ENCODE peak calls at places on chromosomes 1 and 21, in nine cellular contexts. X, Q, I, E, A, Z, S, C and K are unnamed samples.

GRCh38 chr1:9728451-9729295 is 77.1 kb downstream of the PIK3CD start:
- DNase-seq in E (no peak), C (no peak), Z (no peak), S (no peak), Q (no peak), A (no peak), X (no peak), I (no peak), K (no peak)

GRCh38 chr1:164725401-164725800 is 166.4 kb downstream of the PBX1 start:
- DNase-seq in Q (no peak), C (no peak), E (no peak), A (no peak), X (no peak), Z (peak; percentile 20), S (no peak), I (no peak), K (no peak)

GRCh38 chr1:54800899-54801759 is at the start of gene TTC22:
- DNase-seq in Q (peak; percentile 24), Z (no peak), E (peak; percentile 76), I (peak; percentile 83), C (peak; percentile 61), S (no peak), X (peak; percentile 76), A (peak; percentile 71), K (peak; percentile 88)

GRCh38 chr1:6414881-6415280 is 4.8 kb downstream of the HES2 start:
- DNase-seq in S (no peak), I (no peak), Z (no peak), Q (no peak), C (no peak), E (no peak), X (no peak), A (no peak), K (peak; percentile 47)

GRCh38 chr1:185108324-185108723 is 48.4 kb downstream of the TRMT1L start:
- DNase-seq in I (no peak), X (no peak), C (no peak), Q (no peak), S (no peak), Z (no peak), E (no peak), A (no peak), K (no peak)

GRCh38 chr1:6467224-6467623 is 1.3 kb upstream of the TNFRSF25 start:
- DNase-seq in A (no peak), S (no peak), I (no peak), X (no peak), C (no peak), E (no peak), Q (no peak), Z (no peak), K (no peak)

GRCh38 chr1:182629674-182630073 is 25.5 kb upstream of the RGS16 start:
- DNase-seq in C (no peak), E (no peak), I (no peak), Q (no peak), Z (no peak), S (no peak), A (no peak), X (no peak), K (no peak)

GRCh38 chr21:22342855-22343254 is 1344.6 kb downstream of the NCAM2 start:
- DNase-seq in Q (no peak), C (no peak), A (no peak), E (no peak), S (no peak), X (no peak), Z (no peak), I (no peak), K (no peak)

GRCh38 chr1:19975423-19976193 is 3.8 kb downstream of the PLA2G2A start:
- DNase-seq in Q (no peak), E (no peak), X (no peak), A (no peak), I (no peak), C (no peak), S (no peak), Z (no peak), K (no peak)

GRCh38 chr1:156931553-156931952 is 11.1 kb downstream of the LRRC71 start:
- DNase-seq in S (no peak), E (no peak), C (no peak), A (no peak), Q (no peak), X (peak; percentile 61), I (no peak), Z (no peak), K (no peak)

DNA sequence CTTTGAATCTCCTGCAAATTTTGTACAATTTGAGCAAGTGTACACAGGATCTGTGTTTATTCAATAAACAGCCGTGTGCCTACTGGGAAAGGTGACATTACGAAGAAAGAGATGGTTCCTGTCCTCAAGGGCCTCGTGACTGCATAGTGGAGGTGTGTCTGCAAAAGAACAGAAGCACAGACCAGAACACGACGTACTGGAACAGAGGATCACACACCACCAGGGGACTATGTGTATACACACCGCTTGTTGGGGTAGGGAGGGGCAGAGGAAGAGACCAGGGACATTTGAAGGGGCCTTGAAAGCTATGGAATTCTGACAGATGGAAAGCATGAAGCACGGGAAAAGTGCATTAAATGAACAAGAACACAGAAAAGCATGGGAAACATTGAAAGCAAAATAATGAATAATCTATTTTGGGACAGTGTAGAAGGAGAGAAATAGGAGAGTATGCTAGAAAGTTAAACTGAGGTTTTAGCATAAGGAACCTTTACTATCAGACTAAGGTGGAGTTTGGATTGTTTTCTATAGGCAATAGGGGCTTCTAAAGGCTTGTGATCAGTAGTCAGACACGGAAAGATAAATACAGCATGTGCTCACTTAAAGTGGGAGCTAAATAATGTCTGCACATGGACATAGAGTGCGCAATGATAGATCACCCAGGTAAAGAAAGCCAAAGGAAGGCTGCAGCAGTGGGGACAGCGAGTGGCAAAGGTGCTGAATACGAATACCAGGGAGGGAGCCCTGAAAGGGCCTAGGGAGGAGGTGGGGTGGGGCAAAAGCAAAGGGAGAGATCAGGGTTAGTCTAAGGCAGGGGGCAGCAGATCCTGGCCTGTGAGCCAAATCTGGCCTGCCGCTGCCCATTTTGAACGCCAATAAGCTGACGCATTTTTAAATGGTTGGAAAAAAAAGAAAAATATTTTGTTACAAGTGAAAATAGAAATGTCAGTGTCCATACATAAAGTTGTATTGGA is 11.0 kb downstream of the JAK1 start:
- DNase-seq in Q (no peak), E (no peak), S (no peak), I (peak; percentile 40), C (no peak), A (no peak), X (no peak), Z (no peak), K (peak; percentile 46)
- TF ChIP-seq POLR2AphosphoS5 in Q (no peak), E (no peak), S (no peak), I (no peak), C (no peak), A (no peak), X (no peak), Z (no peak), K (no peak)

DNA sequence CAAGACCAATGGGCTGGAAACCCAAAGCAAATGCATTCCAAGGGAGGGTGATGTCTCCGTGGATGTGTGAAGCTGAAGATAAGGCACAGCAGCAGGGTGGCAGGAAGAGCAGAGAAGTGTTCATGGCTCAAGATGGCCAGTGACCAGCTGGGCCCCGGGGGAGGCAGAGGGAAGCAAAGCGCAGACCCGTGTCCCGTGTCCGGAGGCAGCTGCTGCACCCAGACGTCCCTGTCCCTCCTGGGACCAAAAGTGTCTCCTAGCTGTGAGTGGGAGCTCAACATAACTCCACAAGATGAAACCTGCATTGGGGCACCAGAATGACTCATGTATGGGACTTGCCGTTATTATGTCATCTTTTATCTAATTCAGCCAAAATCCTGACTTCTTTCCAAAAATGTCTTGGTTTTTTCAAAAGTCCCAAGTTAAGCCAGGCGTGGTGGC is 118.2 kb downstream of the RIPK4 start:
- DNase-seq in X (no peak), A (no peak), Z (no peak), I (no peak), C (no peak), S (no peak), Q (no peak), E (no peak), K (no peak)
- TF ChIP-seq CTCF in X (no peak), A (no peak), Z (no peak), I (no peak), C (no peak), S (no peak), Q (no peak), E (no peak), K (no peak)

DNA sequence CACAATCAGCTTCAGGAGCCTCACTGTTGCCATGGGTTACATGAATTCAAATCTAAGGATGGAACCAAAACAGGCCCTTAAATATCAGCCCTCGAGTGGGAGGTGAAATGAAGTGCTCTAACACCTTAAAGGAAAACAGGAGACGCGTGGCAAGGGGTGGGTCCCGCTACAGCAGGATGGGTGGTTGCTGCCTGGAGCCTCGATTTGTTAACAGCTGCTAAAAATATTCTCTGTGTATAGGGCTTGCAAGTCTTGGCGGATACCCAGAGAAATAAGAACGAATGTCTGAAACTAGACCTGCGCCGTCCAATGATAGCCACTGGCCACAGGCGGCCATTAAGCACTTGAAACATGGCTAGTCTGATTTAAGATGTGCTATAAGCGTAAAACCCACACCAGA is 66.3 kb upstream of the SOD1 start:
- DNase-seq in Z (no peak), C (no peak), X (no peak), S (no peak), I (no peak), A (no peak), E (no peak), Q (no peak), K (no peak)
- TF ChIP-seq POLR2AphosphoS5 in Z (no peak), C (no peak), X (no peak), S (no peak), I (no peak), A (no peak), E (no peak), Q (no peak), K (no peak)

DNA sequence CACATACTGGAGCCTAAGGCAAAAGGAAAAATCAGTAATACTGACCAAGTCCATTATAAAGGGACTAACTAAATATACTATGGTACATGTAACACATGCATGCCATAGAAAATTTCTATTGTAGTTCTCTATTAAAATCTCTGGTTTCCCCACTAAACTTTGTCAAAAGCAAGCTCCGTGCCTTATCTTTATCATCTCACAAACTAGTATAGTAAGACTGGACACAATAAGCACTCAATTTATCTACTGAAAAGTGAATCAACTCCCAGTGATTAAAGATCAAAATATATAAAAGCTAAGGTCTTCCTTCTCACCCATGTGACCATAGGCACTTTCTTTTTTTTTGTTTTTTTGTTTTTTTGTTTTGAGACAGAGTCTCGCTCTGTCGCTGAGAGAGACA is 61.4 kb downstream of the HSF2BP start:
- DNase-seq in S (no peak), X (no peak), Z (no peak), A (no peak), E (no peak), Q (no peak), I (no peak), C (no peak), K (no peak)
- TF ChIP-seq CTCF in S (no peak), X (no peak), Z (no peak), A (no peak), E (no peak), Q (no peak), I (no peak), C (no peak), K (no peak)